ENCODE peak calls at places on chromosomes 7 and 10, in eight cellular contexts. N is BE2C; B is KG1; A is stimulated activated CD4-positive, alpha-beta T cell treated with anti-CD3 and anti-CD28 coated beads, Interleukin-1b, Interleukin-23, amount 100 ng/mL, for 1 hour; E is OCI-M1; G is AG10803; K is NCI-H2081; I is NCI-H2029. P is an unnamed sample.

GRCh38 chr10:30155401-30155800 is 96.0 kb upstream of the JCAD start:
- DNase-seq in B (no peak), I (no peak), K (no peak), E (no peak), N (no peak), A (no peak), G (no peak), P (no peak)

GRCh38 chr10:84224411-84225028 is 824 bp downstream of the LRIT2 start:
- DNase-seq in K (no peak), G (no peak), B (no peak), E (peak), A (no peak), N (no peak), I (no peak), P (no peak)

GRCh38 chr7:128899392-128899791 is 11.1 kb downstream of the KCP start:
- DNase-seq in N (no peak), B (no peak), E (peak), A (no peak), G (no peak), K (no peak), I (no peak), P (no peak)

GRCh38 chr10:68099736-68100135 is 9.6 kb upstream of the MYPN start:
- DNase-seq in I (no peak), K (no peak), B (no peak), A (no peak), N (peak), E (no peak), G (peak), P (no peak)

GRCh38 chr10:101224910-101225823 is 4.1 kb downstream of the LBX1 start:
- DNase-seq in G (no peak), A (no peak), N (no peak), E (no peak), I (no peak), K (no peak), B (no peak), P (no peak)

GRCh38 chr10:111511751-111512150 is 434.9 kb downstream of the ADRA2A start:
- DNase-seq in G (no peak), K (no peak), N (no peak), B (no peak), I (no peak), E (peak), A (no peak), P (no peak)

GRCh38 chr7:79806161-79806734 is 328.4 kb upstream of the GNAI1 start:
- DNase-seq in G (peak), B (no peak), E (peak), K (peak), A (no peak), N (no peak), I (no peak), P (no peak)

GRCh38 chr10:126243976-126244375 is 144.3 kb downstream of the ADAM12 start:
- DNase-seq in K (no peak), E (no peak), A (no peak), I (no peak), G (peak), N (no peak), B (no peak), P (no peak)

GRCh38 chr7:2437537-2438148 is 34.2 kb downstream of the CHST12 start:
- DNase-seq in I (no peak), E (no peak), B (no peak), A (no peak), N (no peak), G (no peak), K (no peak), P (no peak)

GRCh38 chr10:124736491-124737136 is 7.6 kb downstream of the FAM53B start:
- DNase-seq in K (peak), B (no peak), G (peak), I (no peak), E (no peak), N (no peak), A (no peak), P (no peak)

GRCh38 chr10:120979435-120980315 is 128.5 kb downstream of the WDR11 start:
- DNase-seq in B (no peak), G (no peak), E (no peak), N (peak), K (no peak), A (no peak), I (peak), P (no peak)

GRCh38 chr10:79898597-79899325 is 50.1 kb downstream of the SFTPD start:
- DNase-seq in K (no peak), I (no peak), E (no peak), A (no peak), N (no peak), B (no peak), G (peak), P (no peak)

GRCh38 chr7:122770943-122771342 is 68.2 kb upstream of the RNF148 start:
- DNase-seq in K (no peak), B (no peak), E (no peak), I (no peak), A (no peak), G (no peak), N (no peak), P (no peak)

GRCh38 chr10:106557951-106558733 is 606.4 kb downstream of the SORCS1 start:
- DNase-seq in I (no peak), N (no peak), G (peak), B (no peak), K (no peak), E (no peak), A (no peak), P (no peak)

GRCh38 chr7:159070422-159071148 is 74.1 kb downstream of the VIPR2 start:
- DNase-seq in N (no peak), K (no peak), G (no peak), I (peak), B (no peak), E (no peak), A (no peak), P (no peak)

GRCh38 chr10:856405-857157 is 74.9 kb downstream of the LARP4B start:
- DNase-seq in B (no peak), I (no peak), G (no peak), E (no peak), N (no peak), A (no peak), K (no peak), P (no peak)

GRCh38 chr10:94358480-94358879 is 4.3 kb downstream of the NOC3L start:
- DNase-seq in N (no peak), A (no peak), B (no peak), K (no peak), G (peak), E (no peak), I (peak), P (no peak)

GRCh38 chr7:114392686-114393085 is 21.9 kb upstream of the FOXP2 start:
- DNase-seq in A (no peak), B (no peak), N (no peak), E (no peak), G (peak), I (no peak), K (no peak), P (no peak)

GRCh38 chr10:99612167-99612831 is 7.9 kb downstream of the SLC25A28 start:
- DNase-seq in I (no peak), A (no peak), B (peak), E (peak), N (peak), K (peak), G (peak), P (no peak)

GRCh38 chr7:143477501-143478150 is at the start of gene TAS2R41:
- DNase-seq in G (no peak), A (no peak), E (no peak), K (no peak), I (no peak), B (no peak), N (no peak), P (no peak)

GRCh38 chr7:117152213-117153007 is 170.4 kb downstream of the WNT2 start:
- DNase-seq in E (no peak), K (no peak), G (no peak), B (no peak), I (peak), N (no peak), A (no peak), P (no peak)

GRCh38 chr7:28409716-28410627 is 2.3 kb upstream of the CREB5 start:
- DNase-seq in N (peak), B (no peak), I (peak), G (peak), A (no peak), E (no peak), K (no peak), P (no peak)